ENCODE peak calls at places on chromosome 4, in four cellular contexts. I is Ammon's horn; Q is hypothalamus; W is activated T-cell treated with anti-CD3 and anti-CD28 coated beads, Interleukin-2, amount 50 U/mL, for 72 hours. Y is an unnamed sample.

GRCh38 chr4:56655209-56655626 is 25.9 kb downstream of the HOPX start:
- DNase-seq in Q (no peak), W (no peak), I (peak), Y (peak)

GRCh38 chr4:180100433-180101344 is 2142.5 kb upstream of the TENM3 start:
- DNase-seq in Q (no peak), I (no peak), W (no peak), Y (no peak)

GRCh38 chr4:10611673-10612072 is 72.9 kb downstream of the CLNK start:
- DNase-seq in Q (no peak), W (no peak), I (no peak), Y (no peak)

GRCh38 chr4:99207911-99208718 is 10.9 kb downstream of the ADH6 start:
- DNase-seq in W (no peak), I (no peak), Q (no peak), Y (no peak)

GRCh38 chr4:139469216-139469615 is 15.3 kb downstream of the RAB33B start:
- DNase-seq in Q (no peak), W (no peak), I (no peak), Y (no peak)

GRCh38 chr4:59518005-59518823 is 1681.9 kb upstream of the ADGRL3 start:
- DNase-seq in Q (no peak), I (no peak), W (no peak), Y (no peak)

GRCh38 chr4:1727117-1728031 is 6.1 kb downstream of the TACC3 start:
- DNase-seq in I (peak), Q (no peak), W (no peak), Y (no peak)

GRCh38 chr4:141501931-141502330 is 134.5 kb upstream of the IL15 start:
- DNase-seq in W (no peak), Q (no peak), I (no peak), Y (no peak)

GRCh38 chr4:83728191-83728590 is 192.3 kb downstream of the GPAT3 start:
- DNase-seq in I (no peak), W (no peak), Q (no peak), Y (no peak)

GRCh38 chr4:82528074-82528473 is 33.7 kb downstream of the TMEM150C start:
- DNase-seq in W (no peak), I (no peak), Q (no peak), Y (no peak)

GRCh38 chr4:5888222-5888701 is 4.6 kb downstream of the CRMP1 start:
- DNase-seq in W (no peak), I (peak), Q (no peak), Y (peak)

GRCh38 chr4:151933122-151933827 is 172.5 kb upstream of the GATB start:
- DNase-seq in I (no peak), Q (no peak), W (no peak), Y (no peak)

GRCh38 chr4:76640252-76640925 is 205.4 kb downstream of the SHROOM3 start:
- DNase-seq in Q (no peak), I (peak), W (no peak), Y (no peak)

GRCh38 chr4:141307241-141307689 is 86.6 kb downstream of the ZNF330 start:
- DNase-seq in I (peak), W (peak), Q (peak), Y (peak)

GRCh38 chr4:81466841-81467671 is 4.7 kb downstream of the RASGEF1B start:
- DNase-seq in I (peak), W (peak), Q (peak), Y (peak)

GRCh38 chr4:169756971-169757574 is 671 bp downstream of the HPF1 start:
- DNase-seq in W (no peak), I (no peak), Q (no peak), Y (no peak)

GRCh38 chr4:184907216-184907615 is 81.4 kb upstream of the ACSL1 start:
- DNase-seq in I (no peak), W (no peak), Q (no peak), Y (no peak)

Y was measured in SK-N-DZ.